ENCODE peak calls at places on chromosomes 3 and 15, in six cellular contexts. Y, H, W, L, F and O are unnamed samples.

GRCh38 chr15:29448320-29448719 is 178.7 kb upstream of the NSMCE3 start:
- ATAC-seq in Y (no peak), H (no peak), W (no peak), L (no peak), F (no peak), O (no peak)

GRCh38 chr3:164365242-164365641 is 713.1 kb downstream of the SI start:
- ATAC-seq in Y (no peak), H (no peak), W (no peak), L (no peak), F (no peak), O (no peak)

GRCh38 chr15:84750583-84751092 is 2.2 kb downstream of the ZNF592 start:
- ATAC-seq in Y (peak; percentile 71), H (no peak), W (no peak), L (no peak), F (no peak), O (no peak)

GRCh38 chr3:88180398-88180999 is 30.7 kb downstream of the C3orf38 start:
- ATAC-seq in Y (peak; percentile 89), H (no peak), W (peak; percentile 68), L (peak; percentile 44), F (no peak), O (no peak)

GRCh38 chr3:40920041-40920440 is 279.3 kb upstream of the CTNNB1 start:
- ATAC-seq in Y (peak; percentile 87), H (peak; percentile 96), W (no peak), L (no peak), F (no peak), O (no peak)

GRCh38 chr3:122247087-122247824 is 63.8 kb downstream of the CASR start:
- ATAC-seq in Y (peak; percentile 22), H (no peak), W (no peak), L (no peak), F (no peak), O (no peak)

GRCh38 chr3:190175490-190175889 is 54.8 kb upstream of the P3H2 start:
- ATAC-seq in Y (no peak), H (no peak), W (no peak), L (no peak), F (no peak), O (no peak)

GRCh38 chr3:122991236-122991985 is 36.2 kb downstream of the SEMA5B start:
- ATAC-seq in Y (no peak), H (no peak), W (no peak), L (no peak), F (no peak), O (no peak)

DNA sequence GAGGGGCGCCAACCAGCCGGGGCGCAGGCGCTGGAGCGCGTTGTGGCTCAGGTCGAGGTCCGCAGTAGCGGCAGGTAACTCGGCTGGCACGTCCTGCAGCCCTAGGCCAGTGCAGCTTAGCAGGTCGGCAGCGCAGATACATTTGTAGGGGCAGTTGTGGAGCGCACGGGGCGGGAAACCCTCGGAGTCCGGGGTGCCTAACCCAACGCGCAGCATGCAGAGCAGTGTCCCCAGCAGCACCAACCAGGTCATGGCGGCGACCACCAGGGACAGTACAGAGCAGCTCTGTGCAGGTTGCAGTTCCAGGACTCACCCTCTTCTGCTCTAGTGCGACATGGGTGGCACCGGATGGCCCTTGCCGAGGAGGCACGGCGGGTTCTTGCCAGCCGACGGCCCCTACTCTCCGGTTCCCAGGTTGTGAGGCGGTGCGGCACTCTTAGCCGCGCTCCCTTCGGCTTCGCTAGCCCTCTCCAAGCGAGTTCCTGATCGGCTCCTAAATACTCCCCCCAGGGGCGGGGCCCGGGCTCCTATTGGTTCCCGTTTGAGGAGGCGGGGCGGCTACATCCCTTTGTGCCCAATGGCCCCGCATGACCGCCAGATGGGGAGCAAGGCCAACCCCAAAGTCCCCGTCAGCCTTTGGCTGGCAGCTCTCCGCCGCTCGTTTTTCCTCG is at the start of gene AMIGO3:
- ATAC-seq in Y (peak; percentile 78), H (peak; percentile 58), W (peak; percentile 68), L (peak; percentile 71), F (peak; percentile 9), O (peak; percentile 81)
- TF ChIP-seq POLR2AphosphoS5 in Y (peak; percentile 82), H (peak; percentile 93), W (peak; percentile 58), L (peak; percentile 81), F (no peak), O (peak; percentile 32)

DNA sequence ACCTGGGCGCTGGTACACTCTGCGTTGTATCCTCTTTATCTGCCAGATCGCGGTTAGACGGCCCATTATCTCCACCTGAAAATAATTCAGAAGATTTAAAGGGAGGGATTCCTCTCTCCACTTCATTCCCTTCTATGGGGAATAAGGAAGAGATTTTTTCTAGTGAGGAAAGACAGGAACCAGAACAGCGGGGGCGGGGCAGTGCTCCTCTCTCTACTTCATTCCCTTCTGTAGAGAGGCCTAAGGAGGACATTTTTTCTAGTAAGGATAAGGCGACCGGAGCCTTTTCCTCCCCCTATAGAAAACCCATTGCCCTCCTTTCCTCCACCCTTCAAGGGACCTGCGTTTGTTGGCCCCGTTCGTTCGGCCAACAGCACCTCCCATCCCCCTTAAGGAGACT is 8.3 kb upstream of the LIPH start:
- ATAC-seq in Y (no peak), H (peak; percentile 24), W (no peak), L (no peak), F (no peak), O (no peak)
- H3K27ac ChIP-seq in Y (no peak overlapping the region), H (no peak overlapping the region), W (no peak overlapping the region), L (no peak overlapping the region), F (no peak overlapping the region), O (no peak overlapping the region)

GRCh38 chr15:59284768-59285368 is 78.2 kb downstream of the LDHAL6B start:
- ATAC-seq in Y (no peak), H (no peak), W (no peak), L (peak; percentile 2), F (no peak), O (no peak)
- TF ChIP-seq POLR2AphosphoS5 in Y (no peak), H (no peak), W (no peak), L (no peak), F (no peak), O (no peak)

DNA sequence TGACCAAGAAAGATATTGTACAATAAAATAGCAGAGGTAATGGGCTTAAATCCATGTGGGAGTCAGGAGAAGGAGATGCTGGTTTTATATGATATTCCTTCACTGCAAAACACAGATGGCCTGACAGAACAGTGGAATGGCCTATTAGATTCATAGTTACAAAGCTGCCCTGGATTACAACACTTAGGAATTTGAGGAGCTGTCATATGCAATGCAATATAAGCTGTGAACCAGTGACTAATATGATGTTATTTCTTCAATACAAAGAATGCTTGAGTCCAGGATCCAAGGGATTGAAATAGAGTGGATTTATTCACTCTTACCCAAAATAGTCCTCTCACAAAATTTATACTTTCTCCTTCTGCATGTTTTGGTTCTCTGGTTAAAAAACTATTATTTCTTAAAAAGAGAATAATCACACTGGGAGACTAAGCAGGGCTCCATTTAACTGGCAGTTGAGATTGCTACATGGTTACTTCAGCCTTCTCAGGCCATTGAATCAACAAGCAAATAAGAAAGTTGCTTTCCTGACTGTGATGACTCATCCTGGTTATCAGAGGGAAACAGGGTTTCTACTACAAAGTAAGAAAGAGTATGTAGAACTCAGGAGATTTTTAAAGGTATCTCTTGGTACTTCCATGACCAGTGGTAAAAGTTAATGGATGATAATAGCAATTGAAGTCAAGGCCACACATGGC is 79.8 kb upstream of the ZPLD1 start:
- ATAC-seq in Y (no peak), H (no peak), W (no peak), L (no peak), F (no peak), O (no peak)
- H3K27ac ChIP-seq in Y (no peak overlapping the region), H (no peak overlapping the region), W (no peak overlapping the region), L (no peak overlapping the region), F (no peak overlapping the region), O (no peak overlapping the region)

GRCh38 chr3:57951106-57951882 is 56.9 kb upstream of the FLNB start:
- ATAC-seq in Y (peak; percentile 65), H (peak; percentile 14), W (peak; percentile 72), L (peak; percentile 71), F (peak; percentile 17), O (peak; percentile 84)

GRCh38 chr3:57952208-57952631 is 56.0 kb upstream of the FLNB start:
- ATAC-seq in Y (no peak), H (peak; percentile 90), W (peak; percentile 39), L (peak; percentile 71), F (no peak), O (peak; percentile 83)

GRCh38 chr3:57956119-57956832 is 51.9 kb upstream of the FLNB start:
- ATAC-seq in Y (no peak), H (no peak), W (no peak), L (no peak), F (no peak), O (no peak)

GRCh38 chr3:57952651-57953050 is 55.6 kb upstream of the FLNB start:
- ATAC-seq in Y (no peak), H (no peak), W (no peak), L (no peak), F (no peak), O (no peak)

GRCh38 chr3:57953541-57953940 is 54.7 kb upstream of the FLNB start:
- ATAC-seq in Y (no peak), H (no peak), W (no peak), L (no peak), F (no peak), O (no peak)
- TF ChIP-seq POLR2AphosphoS5 in Y (no peak), H (no peak), W (no peak), L (no peak), F (no peak), O (no peak)

GRCh38 chr3:171774516-171774915 is 35.8 kb downstream of the PLD1 start:
- ATAC-seq in Y (no peak), H (no peak), W (peak; percentile 47), L (no peak), F (no peak), O (no peak)

GRCh38 chr3:171770689-171771620 is 39.3 kb downstream of the PLD1 start:
- ATAC-seq in Y (peak; percentile 85), H (peak; percentile 95), W (peak; percentile 62), L (peak; percentile 72), F (peak; percentile 88), O (peak; percentile 75)

GRCh38 chr3:171776411-171776810 is 33.9 kb downstream of the PLD1 start:
- ATAC-seq in Y (no peak), H (no peak), W (peak; percentile 52), L (no peak), F (no peak), O (no peak)

GRCh38 chr3:171775943-171776342 is 34.3 kb downstream of the PLD1 start:
- ATAC-seq in Y (no peak), H (no peak), W (no peak), L (no peak), F (no peak), O (no peak)

GRCh38 chr3:171772427-171773056 is 37.7 kb downstream of the PLD1 start:
- ATAC-seq in Y (peak; percentile 62), H (peak; percentile 73), W (peak; percentile 73), L (peak; percentile 76), F (peak; percentile 48), O (no peak)
- H3K27ac ChIP-seq in Y (no peak overlapping the region), H (no peak overlapping the region), W (peak overlapping the region; percentile 80), L (no peak overlapping the region), F (no peak overlapping the region), O (no peak overlapping the region)

GRCh38 chr3:185267193-185267592 is 13.3 kb upstream of the EHHADH start:
- ATAC-seq in Y (no peak), H (no peak), W (no peak), L (no peak), F (no peak), O (no peak)
- TF ChIP-seq POLR2AphosphoS5 in Y (no peak), H (no peak), W (no peak), L (no peak), F (no peak), O (no peak)

DNA sequence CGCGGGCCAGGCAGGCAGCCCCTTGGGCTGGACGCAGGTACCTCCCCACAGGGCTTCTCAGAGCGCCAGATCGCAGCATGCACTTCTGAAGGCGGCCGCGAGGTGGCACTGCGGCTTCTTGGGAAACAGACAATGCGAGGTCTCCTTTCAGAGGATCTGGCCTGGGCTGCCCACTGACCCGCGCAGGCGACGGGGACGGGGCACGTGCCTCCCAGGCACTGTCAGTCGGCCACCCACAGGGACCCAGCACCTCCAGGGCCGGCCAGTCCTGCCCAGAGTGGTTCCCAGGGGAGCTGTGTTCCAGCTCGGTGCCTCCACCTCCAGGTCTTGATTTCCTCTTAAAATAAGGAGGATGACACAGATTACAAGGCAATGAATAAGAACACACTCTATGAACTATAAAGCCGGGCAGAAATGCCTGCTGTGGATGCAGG is 24.4 kb upstream of the TXNRD3 start:
- ATAC-seq in Y (peak; percentile 98), H (peak; percentile 94), W (peak; percentile 96), L (peak; percentile 99), F (peak; percentile 97), O (peak; percentile 81)
- H3K27ac ChIP-seq in Y (no peak overlapping the region), H (no peak overlapping the region), W (no peak overlapping the region), L (no peak overlapping the region), F (no peak overlapping the region), O (no peak overlapping the region)